ENCODE peak calls at places on chromosomes 3 and 15, in nine cellular contexts. N is endothelial cell of umbilical vein; W is AG04450; Z is endodermal cell; V is tibial artery; A is CD8-positive, alpha-beta T cell; F is kidney; H is gastrocnemius medialis; B is suprapubic skin. M is an unnamed sample.

GRCh38 chr15:78438595-78439285 is 724 bp downstream of the IREB2 start:
- DNase-seq in F (no peak), V (no peak), B (no peak), N (peak; percentile 59), W (no peak), Z (peak; percentile 68), H (no peak), A (peak; percentile 7), M (no peak)

GRCh38 chr15:90309050-90309449 is 43.0 kb upstream of the ZNF774 start:
- DNase-seq in N (no peak), W (no peak), A (no peak), F (no peak), V (no peak), H (no peak), Z (no peak), B (no peak), M (no peak)

GRCh38 chr3:172100482-172100881 is 61.1 kb downstream of the FNDC3B start:
- DNase-seq in F (no peak), A (no peak), N (no peak), W (no peak), B (no peak), H (no peak), Z (no peak), V (no peak), M (no peak)

GRCh38 chr15:63052961-63053698 is 10.6 kb downstream of the TPM1 start:
- DNase-seq in V (peak; percentile 84), H (peak; percentile 70), W (no peak), Z (peak; percentile 83), N (peak; percentile 54), F (peak; percentile 81), B (peak; percentile 80), A (no peak), M (no peak)

GRCh38 chr3:151875759-151876158 is 2.3 kb downstream of the SUCNR1 start:
- DNase-seq in H (no peak), N (no peak), B (no peak), W (no peak), V (no peak), F (no peak), Z (no peak), A (no peak), M (no peak)

GRCh38 chr3:45599424-45599886 is 4.9 kb downstream of the LIMD1 start:
- DNase-seq in A (no peak), V (no peak), B (no peak), N (no peak), W (no peak), Z (no peak), F (no peak), H (peak; percentile 82), M (no peak)

GRCh38 chr3:17372811-17373210 is 369.6 kb downstream of the TBC1D5 start:
- DNase-seq in A (no peak), N (peak; percentile 6), B (no peak), H (no peak), F (no peak), V (no peak), Z (no peak), W (no peak), M (no peak)

GRCh38 chr3:153614563-153614962 is 452.5 kb downstream of the RAP2B start:
- DNase-seq in W (peak; percentile 23), B (no peak), V (no peak), F (no peak), N (peak; percentile 62), H (no peak), A (no peak), Z (no peak), M (no peak)

GRCh38 chr15:61831505-61831921 is 228.7 kb downstream of the VPS13C start:
- DNase-seq in B (no peak), A (no peak), Z (no peak), V (no peak), N (no peak), F (no peak), W (no peak), H (peak; percentile 51), M (no peak)

GRCh38 chr3:86793786-86794185 is 197.2 kb downstream of the VGLL3 start:
- DNase-seq in V (no peak), A (no peak), F (no peak), N (no peak), H (no peak), W (peak; percentile 93), Z (no peak), B (no peak), M (no peak)

GRCh38 chr15:34708422-34708821 is 46.4 kb downstream of the GJD2 start:
- DNase-seq in B (no peak), Z (no peak), F (no peak), H (no peak), N (peak; percentile 69), A (no peak), V (no peak), W (peak; percentile 32), M (no peak)

GRCh38 chr15:100373037-100373896 is 31.5 kb upstream of the ADAMTS17 start:
- DNase-seq in A (no peak), H (no peak), V (no peak), F (no peak), B (no peak), W (no peak), Z (peak; percentile 66), N (no peak), M (no peak)
- H3K27ac ChIP-seq in A (no peak overlapping the region), H (no peak overlapping the region), V (peak overlapping the region; percentile 33), F (no peak overlapping the region), B (peak overlapping the region; percentile 51), W (no peak overlapping the region), Z (no peak overlapping the region), N (no peak overlapping the region), M (no peak overlapping the region)

GRCh38 chr15:94580186-94580585 is 348.8 kb downstream of the MCTP2 start:
- DNase-seq in W (no peak), B (no peak), Z (no peak), H (no peak), F (no peak), A (no peak), V (no peak), N (no peak), M (no peak)

GRCh38 chr15:94584833-94585244 is 353.5 kb downstream of the MCTP2 start:
- DNase-seq in N (peak; percentile 98), V (no peak), W (no peak), B (no peak), F (no peak), A (peak; percentile 21), H (no peak), Z (no peak), M (no peak)

GRCh38 chr15:94586099-94586498 is 354.7 kb downstream of the MCTP2 start:
- DNase-seq in W (no peak), H (no peak), Z (no peak), B (no peak), A (no peak), F (no peak), V (no peak), N (no peak), M (no peak)

GRCh38 chr15:94579261-94579660 is 347.9 kb downstream of the MCTP2 start:
- DNase-seq in V (no peak), F (no peak), N (peak; percentile 29), H (no peak), W (no peak), A (no peak), Z (no peak), B (no peak), M (no peak)

DNA sequence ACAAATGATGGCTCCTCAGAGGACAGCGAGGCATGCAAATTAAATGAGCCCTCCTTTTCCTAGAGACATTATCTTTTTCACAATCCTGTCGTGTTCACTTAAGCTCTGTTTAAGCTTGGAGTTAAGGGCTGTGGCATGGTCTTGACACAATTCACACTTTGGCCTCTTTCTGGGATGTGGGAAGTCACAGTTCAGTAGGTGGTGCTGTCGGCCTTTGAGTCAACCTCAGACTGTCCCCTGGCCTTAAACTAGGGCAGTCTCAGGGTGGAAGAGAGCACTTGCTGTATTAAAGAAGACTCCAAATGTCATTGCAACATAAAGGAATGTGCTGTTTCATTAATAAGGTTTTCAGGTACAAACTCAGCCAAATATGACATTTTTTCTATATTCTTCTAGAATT is 351.0 kb downstream of the MCTP2 start:
- DNase-seq in F (no peak), H (no peak), B (no peak), W (no peak), A (peak; percentile 4), V (no peak), N (peak; percentile 85), Z (peak; percentile 88), M (no peak)
- TF ChIP-seq CTCF in F (peak; percentile 53), H (no peak), B (no peak), W (no peak), A (no peak), V (no peak), N (peak; percentile 75), Z (peak; percentile 84), M (peak; percentile 15)

GRCh38 chr3:107367353-107367752 is 9.9 kb upstream of the CCDC54 start:
- DNase-seq in N (no peak), F (no peak), A (no peak), W (peak; percentile 57), H (no peak), V (no peak), Z (no peak), B (no peak), M (no peak)
- H3K27ac ChIP-seq in N (no peak overlapping the region), F (no peak overlapping the region), A (no peak overlapping the region), W (no peak overlapping the region), H (no peak overlapping the region), V (no peak overlapping the region), Z (no peak overlapping the region), B (no peak overlapping the region), M (peak overlapping the region; percentile 10)

GRCh38 chr3:169865176-169865800 is 4.4 kb downstream of the LRRC31 start:
- DNase-seq in N (no peak), Z (peak; percentile 24), V (no peak), W (no peak), F (no peak), B (no peak), H (no peak), A (no peak), M (no peak)
- TF ChIP-seq CTCF in N (no peak), Z (no peak), V (no peak), W (no peak), F (no peak), B (no peak), H (no peak), A (no peak), M (no peak)

GRCh38 chr3:127022849-127023248 is 39.9 kb downstream of the PLXNA1 start:
- DNase-seq in Z (no peak), W (no peak), N (no peak), H (no peak), A (no peak), F (no peak), V (no peak), B (no peak), M (no peak)
- H3K27ac ChIP-seq in Z (no peak overlapping the region), W (no peak overlapping the region), N (no peak overlapping the region), H (no peak overlapping the region), A (no peak overlapping the region), F (no peak overlapping the region), V (no peak overlapping the region), B (no peak overlapping the region), M (no peak overlapping the region)

M was measured in dorsolateral prefrontal cortex.